ENCODE peak calls at places on chromosomes 6 and 20, in ten cellular contexts. W is hypothalamus; E is left lung; I is HS-5; H is activated CD4-positive, CD25-positive, alpha-beta regulatory T cell; Q is RWPE1; C is mucosa of gallbladder; J is neural crest cell; P is hepatocyte; D is NCI-H510A treated with DMSO at 0.1 percent for 48 hours. G is an unnamed sample.

GRCh38 chr20:15862178-15862577 is 711.1 kb downstream of the KIF16B start:
- DNase-seq in Q (no peak), D (peak; percentile 85), E (no peak), H (no peak), J (no peak), C (no peak), W (no peak), I (no peak), P (no peak), G (no peak)

GRCh38 chr6:134813146-134813545 is 136.8 kb downstream of the ALDH8A1 start:
- DNase-seq in I (no peak), P (no peak), W (no peak), Q (no peak), E (no peak), C (no peak), D (no peak), H (no peak), J (no peak), G (no peak)

GRCh38 chr6:38166411-38167240 is 347.1 kb downstream of the ZFAND3 start:
- DNase-seq in H (no peak), Q (no peak), D (no peak), J (no peak), E (no peak), W (no peak), I (no peak), P (no peak), C (no peak), G (no peak)

GRCh38 chr6:135568366-135568765 is 70.8 kb upstream of the AHI1 start:
- DNase-seq in E (no peak), W (no peak), Q (no peak), I (peak; percentile 22), C (peak; percentile 35), J (no peak), H (no peak), D (no peak), P (peak; percentile 19), G (no peak)

GRCh38 chr6:154995241-154996162 is at the start of gene TIAM2:
- DNase-seq in I (no peak), D (peak; percentile 20), W (no peak), J (peak; percentile 44), E (no peak), P (peak; percentile 68), C (no peak), Q (peak; percentile 22), H (no peak), G (no peak)

GRCh38 chr6:159998543-159998942 is 29.7 kb downstream of the IGF2R start:
- DNase-seq in P (no peak), H (no peak), D (no peak), J (no peak), Q (no peak), I (no peak), E (no peak), C (no peak), W (no peak), G (no peak)

GRCh38 chr6:51513891-51514290 is 573.5 kb downstream of the PKHD1 start:
- DNase-seq in P (no peak), H (no peak), E (no peak), Q (no peak), J (no peak), C (no peak), W (no peak), I (no peak), D (no peak), G (no peak)

GRCh38 chr6:48068326-48069191 is 42.4 kb downstream of the PTCHD4 start:
- DNase-seq in P (peak; percentile 19), C (no peak), I (no peak), J (peak; percentile 17), H (no peak), D (peak; percentile 60), E (no peak), W (no peak), Q (peak; percentile 8), G (no peak)

GRCh38 chr6:46996860-46997641 is 45.1 kb downstream of the ADGRF1 start:
- DNase-seq in Q (no peak), W (no peak), H (no peak), C (no peak), E (no peak), D (no peak), P (peak; percentile 67), J (no peak), I (no peak), G (no peak)

GRCh38 chr20:15257471-15257870 is 920.1 kb upstream of the FLRT3 start:
- DNase-seq in J (no peak), H (no peak), W (no peak), E (no peak), C (no peak), P (no peak), Q (no peak), D (no peak), I (no peak), G (no peak)

GRCh38 chr6:132797975-132798819 is at the start of gene SLC18B1:
- DNase-seq in D (no peak), E (peak; percentile 76), C (peak; percentile 41), P (peak; percentile 68), J (peak; percentile 25), Q (peak; percentile 60), H (peak; percentile 23), W (peak; percentile 73), I (no peak), G (peak; percentile 92)

GRCh38 chr6:33630014-33630413 is 8.9 kb downstream of the ITPR3 start:
- DNase-seq in D (no peak), W (no peak), H (no peak), Q (no peak), I (no peak), E (no peak), C (no peak), P (no peak), J (no peak), G (no peak)

G was measured in esophagus muscularis mucosa.